ENCODE peak calls at places on chromosomes 12 and 14, in five cellular contexts. One of them, this sample, is unnamed.

GRCh38 chr14:32078030-32078793 is 1.1 kb downstream of the ARHGAP5 start:
- DNase-seq in B cell: no peak
- DNase-seq in activated CD8-positive, alpha-beta T cell treated with anti-CD3 and anti-CD28 coated beads for 36 hours: no peak
- DNase-seq in left lung: peak; percentile 34
- DNase-seq in CD4-positive, alpha-beta T cell: no peak
- DNase-seq in this sample: no peak

GRCh38 chr14:97603201-97603600 is 806.0 kb downstream of the VRK1 start:
- DNase-seq in B cell: no peak
- DNase-seq in CD4-positive, alpha-beta T cell: peak; percentile 26
- DNase-seq in activated CD8-positive, alpha-beta T cell treated with anti-CD3 and anti-CD28 coated beads for 36 hours: peak; percentile 58
- DNase-seq in left lung: no peak
- DNase-seq in this sample: no peak

GRCh38 chr14:77641207-77641533 is 24.7 kb upstream of the SPTLC2 start:
- DNase-seq in left lung: no peak
- DNase-seq in activated CD8-positive, alpha-beta T cell treated with anti-CD3 and anti-CD28 coated beads for 36 hours: no peak
- DNase-seq in B cell: no peak
- DNase-seq in CD4-positive, alpha-beta T cell: no peak
- DNase-seq in this sample: no peak

GRCh38 chr14:101878222-101879211 is 85.9 kb upstream of the DYNC1H1 start:
- DNase-seq in B cell: no peak
- DNase-seq in CD4-positive, alpha-beta T cell: no peak
- DNase-seq in activated CD8-positive, alpha-beta T cell treated with anti-CD3 and anti-CD28 coated beads for 36 hours: peak; percentile 72
- DNase-seq in left lung: no peak
- DNase-seq in this sample: no peak

GRCh38 chr12:131860472-131861260 is 32.5 kb downstream of the MMP17 start:
- DNase-seq in left lung: peak; percentile 93
- DNase-seq in activated CD8-positive, alpha-beta T cell treated with anti-CD3 and anti-CD28 coated beads for 36 hours: no peak
- DNase-seq in B cell: peak; percentile 26
- DNase-seq in CD4-positive, alpha-beta T cell: no peak
- DNase-seq in this sample: no peak

GRCh38 chr12:88391556-88391955 is 188.7 kb downstream of the KITLG start:
- DNase-seq in B cell: no peak
- DNase-seq in CD4-positive, alpha-beta T cell: no peak
- DNase-seq in left lung: no peak
- DNase-seq in activated CD8-positive, alpha-beta T cell treated with anti-CD3 and anti-CD28 coated beads for 36 hours: no peak
- DNase-seq in this sample: peak; percentile 42

GRCh38 chr14:58149196-58149595 is 2.8 kb downstream of the ARMH4 start:
- DNase-seq in left lung: no peak
- DNase-seq in activated CD8-positive, alpha-beta T cell treated with anti-CD3 and anti-CD28 coated beads for 36 hours: no peak
- DNase-seq in CD4-positive, alpha-beta T cell: no peak
- DNase-seq in B cell: no peak
- DNase-seq in this sample: no peak

GRCh38 chr12:110501378-110501721 is 561 bp downstream of the VPS29 start:
- DNase-seq in B cell: no peak
- DNase-seq in activated CD8-positive, alpha-beta T cell treated with anti-CD3 and anti-CD28 coated beads for 36 hours: no peak
- DNase-seq in CD4-positive, alpha-beta T cell: no peak
- DNase-seq in left lung: no peak
- DNase-seq in this sample: peak; percentile 54

GRCh38 chr12:19338405-19338804 is 100.9 kb upstream of the AEBP2 start:
- DNase-seq in activated CD8-positive, alpha-beta T cell treated with anti-CD3 and anti-CD28 coated beads for 36 hours: no peak
- DNase-seq in left lung: no peak
- DNase-seq in B cell: no peak
- DNase-seq in CD4-positive, alpha-beta T cell: no peak
- DNase-seq in this sample: no peak

DNA sequence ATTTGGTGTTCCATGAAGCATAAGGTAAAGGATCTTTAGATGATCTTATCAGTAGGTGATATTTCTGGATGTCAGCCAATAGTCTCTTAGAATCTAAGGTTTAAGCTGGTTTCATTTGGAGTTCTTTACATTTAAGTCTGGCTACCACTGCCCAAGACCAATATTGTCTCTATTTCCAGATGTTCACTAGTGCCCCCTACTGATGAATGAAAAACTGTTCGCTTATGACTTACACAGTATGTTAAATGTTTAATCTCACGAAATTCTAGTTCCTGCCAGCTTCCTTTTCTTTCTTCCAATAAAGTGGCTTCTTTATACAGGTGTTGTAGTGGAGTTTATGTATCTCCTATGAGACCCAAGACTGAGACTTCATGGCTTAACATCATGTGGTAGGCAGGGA is 31.8 kb upstream of the MIS18BP1 start:
- DNase-seq in activated CD8-positive, alpha-beta T cell treated with anti-CD3 and anti-CD28 coated beads for 36 hours: no peak
- DNase-seq in left lung: no peak
- DNase-seq in CD4-positive, alpha-beta T cell: no peak
- DNase-seq in B cell: no peak
- DNase-seq in this sample: no peak
- TF ChIP-seq CTCF in activated CD8-positive, alpha-beta T cell treated with anti-CD3 and anti-CD28 coated beads for 36 hours: no peak
- TF ChIP-seq CTCF in left lung: no peak
- TF ChIP-seq CTCF in CD4-positive, alpha-beta T cell: no peak
- TF ChIP-seq CTCF in B cell: no peak
- TF ChIP-seq CTCF in this sample: no peak

GRCh38 chr12:114668905-114669304 is 15.1 kb downstream of the TBX3 start:
- DNase-seq in B cell: peak; percentile 24
- DNase-seq in CD4-positive, alpha-beta T cell: no peak
- DNase-seq in activated CD8-positive, alpha-beta T cell treated with anti-CD3 and anti-CD28 coated beads for 36 hours: no peak
- DNase-seq in left lung: no peak
- DNase-seq in this sample: no peak

GRCh38 chr12:114666746-114667668 is 17.0 kb downstream of the TBX3 start:
- DNase-seq in activated CD8-positive, alpha-beta T cell treated with anti-CD3 and anti-CD28 coated beads for 36 hours: no peak
- DNase-seq in B cell: peak; percentile 23
- DNase-seq in CD4-positive, alpha-beta T cell: no peak
- DNase-seq in left lung: no peak
- DNase-seq in this sample: no peak

GRCh38 chr12:114668151-114668891 is 15.7 kb downstream of the TBX3 start:
- DNase-seq in B cell: no peak
- DNase-seq in left lung: peak; percentile 84
- DNase-seq in activated CD8-positive, alpha-beta T cell treated with anti-CD3 and anti-CD28 coated beads for 36 hours: peak; percentile 56
- DNase-seq in CD4-positive, alpha-beta T cell: no peak
- DNase-seq in this sample: peak; percentile 77

GRCh38 chr12:114669501-114670256 is 14.3 kb downstream of the TBX3 start:
- DNase-seq in CD4-positive, alpha-beta T cell: no peak
- DNase-seq in B cell: no peak
- DNase-seq in activated CD8-positive, alpha-beta T cell treated with anti-CD3 and anti-CD28 coated beads for 36 hours: no peak
- DNase-seq in left lung: no peak
- DNase-seq in this sample: no peak

DNA sequence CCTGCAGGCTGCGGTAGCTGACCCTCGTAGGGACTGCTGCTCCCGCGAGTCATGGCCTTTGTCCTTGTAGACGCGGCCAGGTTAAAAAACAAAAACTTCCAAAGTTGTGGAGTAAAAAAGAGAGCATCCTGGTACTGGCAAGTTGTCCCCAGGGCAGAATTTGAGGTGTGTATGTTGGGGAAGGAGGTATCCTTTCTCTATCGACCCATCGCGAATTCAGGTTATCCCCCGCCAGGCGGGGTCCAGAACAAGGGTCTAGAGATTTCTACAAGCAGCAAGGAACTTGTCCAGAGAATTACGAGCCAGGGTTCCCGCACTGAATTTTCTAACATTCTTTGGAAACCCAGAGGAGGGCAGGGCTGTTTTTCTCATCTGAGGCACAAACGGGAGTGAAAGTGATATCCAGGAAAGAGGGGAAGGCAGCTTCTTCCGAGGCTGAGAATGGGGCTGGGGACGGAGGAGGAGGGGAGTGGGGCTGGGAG is 16.3 kb downstream of the TBX3 start:
- DNase-seq in left lung: no peak
- DNase-seq in B cell: no peak
- DNase-seq in activated CD8-positive, alpha-beta T cell treated with anti-CD3 and anti-CD28 coated beads for 36 hours: no peak
- DNase-seq in CD4-positive, alpha-beta T cell: no peak
- DNase-seq in this sample: no peak
- TF ChIP-seq CTCF in left lung: no peak
- TF ChIP-seq CTCF in B cell: no peak
- TF ChIP-seq CTCF in activated CD8-positive, alpha-beta T cell treated with anti-CD3 and anti-CD28 coated beads for 36 hours: no peak
- TF ChIP-seq CTCF in CD4-positive, alpha-beta T cell: no peak
- TF ChIP-seq CTCF in this sample: no peak

GRCh38 chr12:103571286-103571685 is 15.8 kb upstream of the STAB2 start:
- DNase-seq in B cell: no peak
- DNase-seq in CD4-positive, alpha-beta T cell: no peak
- DNase-seq in activated CD8-positive, alpha-beta T cell treated with anti-CD3 and anti-CD28 coated beads for 36 hours: no peak
- DNase-seq in left lung: peak; percentile 77
- DNase-seq in this sample: no peak
- TF ChIP-seq CTCF in B cell: no peak
- TF ChIP-seq CTCF in CD4-positive, alpha-beta T cell: no peak
- TF ChIP-seq CTCF in activated CD8-positive, alpha-beta T cell treated with anti-CD3 and anti-CD28 coated beads for 36 hours: no peak
- TF ChIP-seq CTCF in left lung: no peak
- TF ChIP-seq CTCF in this sample: no peak

GRCh38 chr12:24991209-24992049 is 42.5 kb upstream of the BCAT1 start:
- DNase-seq in CD4-positive, alpha-beta T cell: peak; percentile 1
- DNase-seq in B cell: peak; percentile 51
- DNase-seq in left lung: no peak
- DNase-seq in activated CD8-positive, alpha-beta T cell treated with anti-CD3 and anti-CD28 coated beads for 36 hours: no peak
- DNase-seq in this sample: peak; percentile 65
- TF ChIP-seq CTCF in CD4-positive, alpha-beta T cell: peak; percentile 67
- TF ChIP-seq CTCF in B cell: peak; percentile 82
- TF ChIP-seq CTCF in left lung: peak; percentile 46
- TF ChIP-seq CTCF in activated CD8-positive, alpha-beta T cell treated with anti-CD3 and anti-CD28 coated beads for 36 hours: peak; percentile 86
- TF ChIP-seq CTCF in this sample: peak; percentile 43

DNA sequence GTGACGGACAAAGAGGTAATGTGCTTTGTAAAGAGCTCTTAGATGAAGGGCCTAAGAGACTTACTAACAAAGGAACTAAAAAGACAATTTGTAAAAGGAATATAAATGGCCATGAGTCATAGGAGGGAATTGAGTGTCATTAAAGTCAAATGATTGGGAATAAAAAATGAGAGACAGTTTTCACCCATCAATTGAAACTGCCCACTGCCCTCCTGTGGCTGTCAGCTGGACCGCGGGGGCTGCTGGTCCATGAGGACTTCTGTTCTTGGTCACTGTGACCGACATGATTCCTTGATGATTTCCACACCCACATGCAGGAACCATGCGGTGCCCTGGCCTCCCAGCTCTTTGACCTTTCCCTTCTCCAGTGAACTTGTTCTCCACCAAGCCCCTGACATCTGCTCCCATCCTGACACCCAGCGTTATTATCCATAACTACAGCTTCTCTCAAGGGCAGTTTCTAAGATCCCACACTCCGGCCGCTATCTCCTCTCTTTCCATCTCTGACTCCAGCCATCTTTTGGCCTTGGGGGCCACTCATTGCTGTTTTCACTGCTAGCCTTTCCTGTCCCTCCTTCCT is 48.4 kb downstream of the C12orf75 start:
- DNase-seq in left lung: no peak
- DNase-seq in CD4-positive, alpha-beta T cell: no peak
- DNase-seq in B cell: no peak
- DNase-seq in activated CD8-positive, alpha-beta T cell treated with anti-CD3 and anti-CD28 coated beads for 36 hours: no peak
- DNase-seq in this sample: no peak
- TF ChIP-seq CTCF in left lung: no peak
- TF ChIP-seq CTCF in CD4-positive, alpha-beta T cell: no peak
- TF ChIP-seq CTCF in B cell: no peak
- TF ChIP-seq CTCF in activated CD8-positive, alpha-beta T cell treated with anti-CD3 and anti-CD28 coated beads for 36 hours: no peak
- TF ChIP-seq CTCF in this sample: peak; percentile 14

DNA sequence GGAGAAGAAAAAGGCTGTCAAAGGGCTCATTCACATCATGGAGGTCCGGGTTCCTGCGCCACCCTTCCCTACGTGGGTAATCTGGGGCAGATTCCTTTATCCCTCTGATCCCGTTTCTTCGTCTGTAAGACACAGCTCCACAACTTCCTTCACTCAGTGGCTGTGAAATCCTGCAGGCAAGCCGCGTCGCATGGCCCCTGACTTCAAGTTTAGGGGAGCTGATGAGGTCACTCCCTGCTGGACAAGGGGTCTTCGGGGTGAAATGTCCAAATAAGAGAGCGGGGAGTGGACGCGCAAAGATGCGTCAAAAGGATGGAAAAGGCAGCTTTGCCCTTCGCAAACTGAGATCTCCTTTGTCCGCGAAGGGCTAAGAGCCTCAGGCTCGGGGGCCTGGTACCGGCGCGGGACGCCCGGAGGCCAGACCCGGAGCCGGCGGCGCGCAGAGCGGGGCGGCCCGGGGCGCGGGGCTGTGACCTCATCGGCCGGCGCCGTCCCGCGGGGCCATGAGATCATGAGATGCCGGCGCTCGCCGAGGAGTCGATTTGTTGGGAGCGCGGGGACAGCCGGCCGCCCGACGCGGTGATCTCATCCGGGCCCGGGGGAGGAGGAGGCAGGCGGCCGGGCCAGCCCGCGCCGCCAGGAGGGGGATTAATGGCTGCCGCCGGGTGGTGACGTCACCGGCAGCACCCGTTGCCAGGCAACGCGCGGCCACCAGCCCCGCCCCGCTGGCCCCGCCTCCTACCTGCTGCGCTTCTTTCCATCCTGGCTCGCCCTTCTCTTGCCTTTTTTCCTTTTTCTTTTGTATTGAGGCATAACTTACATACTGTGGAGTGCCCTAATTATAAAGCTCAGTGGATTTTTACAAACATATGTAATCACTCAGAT is 62.1 kb downstream of the HRK start:
- DNase-seq in B cell: peak; percentile 96
- DNase-seq in CD4-positive, alpha-beta T cell: peak; percentile 87
- DNase-seq in left lung: peak; percentile 96
- DNase-seq in activated CD8-positive, alpha-beta T cell treated with anti-CD3 and anti-CD28 coated beads for 36 hours: peak; percentile 90
- DNase-seq in this sample: peak; percentile 99
- TF ChIP-seq CTCF in B cell: no peak
- TF ChIP-seq CTCF in CD4-positive, alpha-beta T cell: no peak
- TF ChIP-seq CTCF in left lung: no peak
- TF ChIP-seq CTCF in activated CD8-positive, alpha-beta T cell treated with anti-CD3 and anti-CD28 coated beads for 36 hours: no peak
- TF ChIP-seq CTCF in this sample: no peak